ENCODE peak calls at places on chromosomes 1 and 21, in seven cellular contexts. K is globus pallidus, Z is breast epithelium, Q is IMR-90, P is SJCRH30, H is choroid plexus epithelial cell, E is endothelial cell. L is an unnamed sample.

GRCh38 chr21:32565856-32566465 is 19.4 kb downstream of the TCP10L start:
- DNase-seq in K (no peak), Z (no peak), Q (peak), P (no peak), H (peak), E (no peak), L (no peak)

GRCh38 chr1:206442101-206442500 is 28.2 kb upstream of the IKBKE start:
- DNase-seq in K (no peak), Z (no peak), Q (peak), P (no peak), H (peak), E (no peak), L (no peak)

GRCh38 chr1:209810783-209811182 is 4.8 kb upstream of the IRF6 start:
- DNase-seq in K (no peak), Z (no peak), Q (no peak), P (no peak), H (no peak), E (no peak), L (no peak)

GRCh38 chr1:185939142-185939541 is 205.0 kb downstream of the HMCN1 start:
- DNase-seq in K (no peak), Z (no peak), Q (peak), P (peak), H (peak), E (no peak), L (no peak)

GRCh38 chr21:30990514-30991304 is 47.6 kb downstream of the KRTAP19-8 start:
- DNase-seq in K (no peak), Z (no peak), Q (no peak), P (no peak), H (no peak), E (no peak), L (no peak)

GRCh38 chr1:170204121-170204520 is 58.4 kb downstream of the NTMT2 start:
- DNase-seq in K (no peak), Z (no peak), Q (no peak), P (no peak), H (no peak), E (no peak), L (no peak)

GRCh38 chr1:98321191-98321590 is 340.3 kb upstream of the SNX7 start:
- DNase-seq in K (no peak), Z (no peak), Q (peak), P (no peak), H (no peak), E (no peak), L (no peak)

GRCh38 chr1:118100686-118101300 is 84.2 kb downstream of the SPAG17 start:
- DNase-seq in K (no peak), Z (no peak), Q (no peak), P (no peak), H (no peak), E (no peak), L (no peak)

GRCh38 chr1:51270751-51271150 is 34.7 kb downstream of the RNF11 start:
- DNase-seq in K (no peak), Z (no peak), Q (no peak), P (no peak), H (peak), E (no peak), L (no peak)

GRCh38 chr1:193431265-193431977 is 245.0 kb upstream of the B3GALT2 start:
- DNase-seq in K (no peak), Z (no peak), Q (no peak), P (no peak), H (no peak), E (no peak), L (no peak)

GRCh38 chr1:220878223-220879081 is 791 bp upstream of the HLX start:
- DNase-seq in K (peak), Z (no peak), Q (no peak), P (no peak), H (no peak), E (no peak), L (peak)

GRCh38 chr1:241972703-241973375 is 15.3 kb downstream of the BECN2 start:
- DNase-seq in K (no peak), Z (no peak), Q (no peak), P (peak), H (peak), E (peak), L (no peak)

GRCh38 chr1:194776657-194777056 is 1590.2 kb upstream of the B3GALT2 start:
- DNase-seq in K (no peak), Z (no peak), Q (no peak), P (no peak), H (no peak), E (no peak), L (no peak)

GRCh38 chr1:209983953-209984352 is 45.9 kb downstream of the SYT14 start:
- DNase-seq in K (no peak), Z (no peak), Q (no peak), P (no peak), H (no peak), E (no peak), L (no peak)

GRCh38 chr1:17358557-17358956 is 13.4 kb upstream of the PADI6 start:
- DNase-seq in K (no peak), Z (no peak), Q (no peak), P (no peak), H (no peak), E (no peak), L (no peak)

GRCh38 chr1:41255978-41256377 is 13.9 kb upstream of the SCMH1 start:
- DNase-seq in K (no peak), Z (no peak), Q (peak), P (no peak), H (peak), E (no peak), L (no peak)

GRCh38 chr1:49013046-49013445 is 236.4 kb upstream of the BEND5 start:
- DNase-seq in K (no peak), Z (no peak), Q (no peak), P (no peak), H (no peak), E (no peak), L (no peak)

GRCh38 chr1:214209260-214209808 is 71.6 kb upstream of the SMYD2 start:
- DNase-seq in K (no peak), Z (no peak), Q (no peak), P (no peak), H (no peak), E (no peak), L (no peak)

GRCh38 chr21:38853421-38853919 is 47.7 kb downstream of the ETS2 start:
- DNase-seq in K (no peak), Z (peak), Q (peak), P (peak), H (peak), E (no peak), L (no peak)

GRCh38 chr1:5967351-5968160 is 24.7 kb downstream of the NPHP4 start:
- DNase-seq in K (no peak), Z (no peak), Q (no peak), P (no peak), H (no peak), E (no peak), L (no peak)

GRCh38 chr1:200483491-200484143 is 73.8 kb upstream of the ZNF281 start:
- DNase-seq in K (no peak), Z (no peak), Q (peak), P (peak), H (peak), E (no peak), L (no peak)

GRCh38 chr1:154453577-154454352 is 48.3 kb upstream of the TDRD10 start:
- DNase-seq in K (no peak), Z (peak), Q (peak), P (no peak), H (peak), E (no peak), L (peak)

GRCh38 chr1:230768903-230769570 is 21.8 kb downstream of the CAPN9 start:
- DNase-seq in K (no peak), Z (peak), Q (peak), P (peak), H (peak), E (no peak), L (no peak)

GRCh38 chr1:26745191-26745590 is 42.6 kb upstream of the PIGV start:
- DNase-seq in K (no peak), Z (no peak), Q (peak), P (no peak), H (peak), E (no peak), L (no peak)

GRCh38 chr21:36689324-36689723 is 9.6 kb upstream of the SIM2 start:
- DNase-seq in K (no peak), Z (no peak), Q (no peak), P (no peak), H (no peak), E (no peak), L (no peak)

GRCh38 chr1:201277441-201277840 is 5.9 kb upstream of the PKP1 start:
- DNase-seq in K (no peak), Z (no peak), Q (no peak), P (no peak), H (no peak), E (no peak), L (no peak)

GRCh38 chr1:81832573-81832972 is 31.8 kb downstream of the ADGRL2 start:
- DNase-seq in K (no peak), Z (no peak), Q (peak), P (peak), H (peak), E (no peak), L (no peak)

GRCh38 chr1:17621691-17622090 is 82.2 kb downstream of the ARHGEF10L start:
- DNase-seq in K (no peak), Z (no peak), Q (no peak), P (no peak), H (no peak), E (no peak), L (no peak)

GRCh38 chr1:116628448-116628847 is 39.1 kb downstream of the IGSF3 start:
- DNase-seq in K (no peak), Z (no peak), Q (no peak), P (no peak), H (no peak), E (no peak), L (no peak)

GRCh38 chr1:26739251-26739914 is 43.6 kb downstream of the ARID1A start:
- DNase-seq in K (no peak), Z (no peak), Q (no peak), P (no peak), H (no peak), E (no peak), L (no peak)

GRCh38 chr1:197614916-197615692 is 160.2 kb downstream of the DENND1B start:
- DNase-seq in K (peak), Z (no peak), Q (peak), P (peak), H (peak), E (peak), L (peak)

GRCh38 chr1:151539321-151540020 is 638 bp upstream of the TUFT1 start:
- DNase-seq in K (peak), Z (peak), Q (peak), P (peak), H (peak), E (no peak), L (peak)

GRCh38 chr1:56992318-56993136 is 26.7 kb upstream of the C8B start:
- DNase-seq in K (no peak), Z (no peak), Q (no peak), P (no peak), H (no peak), E (no peak), L (no peak)

GRCh38 chr1:65150583-65151263 is 2.7 kb downstream of the AK4 start:
- DNase-seq in K (no peak), Z (no peak), Q (no peak), P (no peak), H (no peak), E (no peak), L (no peak)

GRCh38 chr1:11787804-11788436 is 17.8 kb downstream of the MTHFR start:
- DNase-seq in K (no peak), Z (no peak), Q (no peak), P (no peak), H (no peak), E (no peak), L (no peak)

GRCh38 chr1:156673387-156674121 is 3.7 kb downstream of the NES start:
- DNase-seq in K (peak), Z (no peak), Q (peak), P (peak), H (no peak), E (no peak), L (peak)